ENCODE peak calls at places on chromosome 11, in seven cellular contexts. P, C, N, J, T, Z and Q are unnamed samples.

GRCh38 chr11:33696931-33697638 is 3.5 kb downstream of the C11orf91 start:
- DNase-seq in P (no peak), C (peak; percentile 48), N (no peak), J (no peak), T (no peak), Z (no peak), Q (no peak)

GRCh38 chr11:36450391-36450714 is 59.7 kb downstream of the TRAF6 start:
- DNase-seq in P (no peak), C (no peak), N (no peak), J (no peak), T (no peak), Z (no peak), Q (no peak)

GRCh38 chr11:17388609-17389204 is at the start of gene KCNJ11:
- DNase-seq in P (no peak), C (no peak), N (no peak), J (no peak), T (no peak), Z (no peak), Q (no peak)

GRCh38 chr11:72243567-72244316 is at the start of gene PHOX2A:
- DNase-seq in P (no peak), C (peak; percentile 58), N (no peak), J (no peak), T (no peak), Z (no peak), Q (no peak)

GRCh38 chr11:64729851-64730382 is 6.9 kb upstream of the NRXN2 start:
- DNase-seq in P (no peak), C (peak; percentile 85), N (no peak), J (no peak), T (no peak), Z (no peak), Q (no peak)

GRCh38 chr11:110355011-110355744 is 58.8 kb upstream of the RDX start:
- DNase-seq in P (no peak), C (no peak), N (no peak), J (no peak), T (no peak), Z (no peak), Q (no peak)

GRCh38 chr11:13376838-13377237 is 86.2 kb downstream of the BTBD10 start:
- DNase-seq in P (no peak), C (no peak), N (no peak), J (no peak), T (no peak), Z (no peak), Q (no peak)

GRCh38 chr11:88345949-88346348 is 8.4 kb upstream of the CTSC start:
- DNase-seq in P (no peak), C (no peak), N (no peak), J (no peak), T (no peak), Z (no peak), Q (no peak)

GRCh38 chr11:103241574-103241973 is 132.3 kb downstream of the DYNC2H1 start:
- DNase-seq in P (no peak), C (no peak), N (no peak), J (no peak), T (no peak), Z (no peak), Q (no peak)

GRCh38 chr11:118171274-118172062 is 5.0 kb downstream of the SCN2B start:
- DNase-seq in P (peak; percentile 63), C (peak; percentile 87), N (peak; percentile 10), J (peak; percentile 62), T (peak; percentile 82), Z (peak; percentile 73), Q (no peak)

GRCh38 chr11:2807801-2808241 is 77.8 kb downstream of the CDKN1C start:
- DNase-seq in P (no peak), C (peak; percentile 51), N (no peak), J (peak; percentile 7), T (peak; percentile 32), Z (no peak), Q (no peak)

GRCh38 chr11:66906077-66906929 is 49.4 kb downstream of the LRFN4 start:
- DNase-seq in P (no peak), C (no peak), N (no peak), J (no peak), T (peak; percentile 53), Z (no peak), Q (peak; percentile 32)

GRCh38 chr11:8019671-8020597 is 32.8 kb downstream of the EIF3F start:
- DNase-seq in P (no peak), C (peak; percentile 73), N (peak; percentile 28), J (no peak), T (peak; percentile 64), Z (peak; percentile 34), Q (no peak)

GRCh38 chr11:2761131-2762030 is 61.6 kb upstream of the KCNQ1OT1 start:
- DNase-seq in P (no peak), C (peak; percentile 50), N (no peak), J (peak; percentile 8), T (peak; percentile 25), Z (no peak), Q (peak; percentile 47)

GRCh38 chr11:103546236-103546635 is 437.0 kb downstream of the DYNC2H1 start:
- DNase-seq in P (no peak), C (no peak), N (peak; percentile 50), J (no peak), T (no peak), Z (no peak), Q (no peak)

GRCh38 chr11:121755191-121755590 is 302.4 kb upstream of the SORL1-AS1 start:
- DNase-seq in P (no peak), C (no peak), N (no peak), J (no peak), T (no peak), Z (no peak), Q (no peak)

GRCh38 chr11:8811571-8811970 is 99.4 kb upstream of the AKIP1 start:
- DNase-seq in P (no peak), C (no peak), N (no peak), J (no peak), T (no peak), Z (no peak), Q (no peak)

GRCh38 chr11:121810291-121810690 is 305.7 kb downstream of the BLID start:
- DNase-seq in P (no peak), C (no peak), N (peak; percentile 83), J (no peak), T (no peak), Z (no peak), Q (no peak)

GRCh38 chr11:130427581-130428211 is 713 bp downstream of the ADAMTS8 start:
- DNase-seq in P (no peak), C (no peak), N (no peak), J (no peak), T (peak; percentile 44), Z (peak; percentile 17), Q (no peak)

GRCh38 chr11:92531051-92531747 is 306.6 kb downstream of the FAT3 start:
- DNase-seq in P (no peak), C (no peak), N (no peak), J (no peak), T (no peak), Z (no peak), Q (no peak)

GRCh38 chr11:123564225-123564624 is 90.2 kb downstream of the SCN3B start:
- DNase-seq in P (no peak), C (no peak), N (no peak), J (no peak), T (no peak), Z (no peak), Q (no peak)

GRCh38 chr11:2779981-2780849 is 80.4 kb upstream of the KCNQ1OT1 start:
- DNase-seq in P (no peak), C (peak; percentile 63), N (no peak), J (peak; percentile 12), T (no peak), Z (no peak), Q (peak; percentile 47)

GRCh38 chr11:122721964-122722266 is 66.4 kb downstream of the UBASH3B start:
- DNase-seq in P (no peak), C (no peak), N (peak; percentile 73), J (no peak), T (no peak), Z (no peak), Q (no peak)